ENCODE peak calls at places on chromosomes 6 and 20, in eight cellular contexts. X is activated T-helper 9 cell treated with anti-CD3 and anti-CD28 coated beads, Interleukin-2, amount 50 U/mL, for 16 hours; R is activated CD8-positive, alpha-beta memory T cell treated with anti-CD3 and anti-CD28 coated beads, Interleukin-2, amount 50 U/mL, for 4 hours; I is ACHN; U is EH; P is GM13976; S is HL-60; T is activated gamma-delta T cell treated with anti-CD3 and anti-CD28 coated beads, Interleukin-2, amount 50 U/mL, for 16 hours. E is an unnamed sample.

GRCh38 chr6:101509556-101509955 is 116.0 kb downstream of the GRIK2 start:
- DNase-seq in X (no peak), R (no peak), I (no peak), U (peak), P (no peak), S (no peak), T (no peak), E (no peak)

GRCh38 chr6:89443658-89444057 is 10.7 kb downstream of the ANKRD6 start:
- DNase-seq in X (no peak), R (no peak), I (peak), U (no peak), P (no peak), S (no peak), T (no peak), E (no peak)

GRCh38 chr20:19782669-19783068 is 24.6 kb downstream of the RIN2 start:
- DNase-seq in X (no peak), R (no peak), I (no peak), U (no peak), P (no peak), S (no peak), T (no peak), E (no peak)

GRCh38 chr6:122730775-122731386 is 48.6 kb upstream of the FABP7 start:
- DNase-seq in X (no peak), R (no peak), I (peak), U (peak), P (no peak), S (no peak), T (no peak), E (no peak)

GRCh38 chr6:113595921-113596376 is 261.2 kb upstream of the MARCKS start:
- DNase-seq in X (no peak), R (no peak), I (no peak), U (peak), P (no peak), S (no peak), T (no peak), E (no peak)

GRCh38 chr6:83708970-83709747 is at the start of gene SNAP91:
- DNase-seq in X (no peak), R (no peak), I (no peak), U (no peak), P (peak), S (no peak), T (no peak), E (no peak)

GRCh38 chr20:33233129-33233774 is 2.5 kb upstream of the BPIFA1 start:
- DNase-seq in X (no peak), R (no peak), I (no peak), U (no peak), P (no peak), S (no peak), T (no peak), E (no peak)

GRCh38 chr20:44018684-44019637 is 104.3 kb downstream of the TOX2 start:
- DNase-seq in X (no peak), R (no peak), I (no peak), U (no peak), P (no peak), S (no peak), T (no peak), E (no peak)

GRCh38 chr6:33595001-33595846 is 15.1 kb upstream of the BAK1 start:
- DNase-seq in X (no peak), R (no peak), I (peak), U (peak), P (no peak), S (no peak), T (no peak), E (no peak)

GRCh38 chr6:73109659-73110058 is 115.6 kb downstream of the KHDC1L start:
- DNase-seq in X (no peak), R (no peak), I (no peak), U (peak), P (no peak), S (no peak), T (no peak), E (no peak)

GRCh38 chr6:110710115-110710514 is 105.2 kb downstream of the CDK19 start:
- DNase-seq in X (no peak), R (no peak), I (no peak), U (no peak), P (no peak), S (no peak), T (no peak), E (no peak)